ENCODE peak calls at places on chromosomes 6 and 20, in six cellular contexts. One of them, this sample, is unnamed.

GRCh38 chr6:48036316-48036715 is 74.7 kb downstream of the PTCHD4 start:
- DNase-seq in effector memory CD4-positive, alpha-beta T cell: no peak
- DNase-seq in upper lobe of right lung: no peak
- DNase-seq in endodermal cell: no peak
- DNase-seq in fibroblast of lung: peak; percentile 86
- DNase-seq in heart left ventricle: no peak
- DNase-seq in this sample: no peak

GRCh38 chr20:45036044-45036755 is 64.7 kb downstream of the KCNS1 start:
- DNase-seq in fibroblast of lung: peak; percentile 85
- DNase-seq in upper lobe of right lung: no peak
- DNase-seq in effector memory CD4-positive, alpha-beta T cell: no peak
- DNase-seq in heart left ventricle: no peak
- DNase-seq in endodermal cell: no peak
- DNase-seq in this sample: no peak

GRCh38 chr6:47598367-47598766 is 100.0 kb upstream of the ADGRF4 start:
- DNase-seq in endodermal cell: no peak
- DNase-seq in fibroblast of lung: no peak
- DNase-seq in upper lobe of right lung: no peak
- DNase-seq in effector memory CD4-positive, alpha-beta T cell: no peak
- DNase-seq in heart left ventricle: no peak
- DNase-seq in this sample: no peak

GRCh38 chr6:113903666-113904330 is 46.7 kb downstream of the MARCKS start:
- DNase-seq in heart left ventricle: peak; percentile 58
- DNase-seq in endodermal cell: peak; percentile 52
- DNase-seq in upper lobe of right lung: no peak
- DNase-seq in effector memory CD4-positive, alpha-beta T cell: no peak
- DNase-seq in fibroblast of lung: peak; percentile 42
- DNase-seq in this sample: no peak

GRCh38 chr6:130708338-130708737 is 118.9 kb upstream of the SMLR1 start:
- DNase-seq in effector memory CD4-positive, alpha-beta T cell: no peak
- DNase-seq in fibroblast of lung: no peak
- DNase-seq in upper lobe of right lung: no peak
- DNase-seq in endodermal cell: no peak
- DNase-seq in heart left ventricle: no peak
- DNase-seq in this sample: no peak

GRCh38 chr6:41667195-41667594 is 28.9 kb downstream of the MDFI start:
- DNase-seq in effector memory CD4-positive, alpha-beta T cell: no peak
- DNase-seq in heart left ventricle: no peak
- DNase-seq in fibroblast of lung: no peak
- DNase-seq in endodermal cell: no peak
- DNase-seq in upper lobe of right lung: no peak
- DNase-seq in this sample: no peak

GRCh38 chr20:52889225-52889624 is 82.9 kb upstream of the TSHZ2 start:
- DNase-seq in endodermal cell: no peak
- DNase-seq in upper lobe of right lung: no peak
- DNase-seq in heart left ventricle: no peak
- DNase-seq in effector memory CD4-positive, alpha-beta T cell: no peak
- DNase-seq in fibroblast of lung: peak; percentile 57
- DNase-seq in this sample: no peak

GRCh38 chr6:18343741-18344140 is 43.4 kb upstream of the RNF144B start:
- DNase-seq in heart left ventricle: no peak
- DNase-seq in endodermal cell: no peak
- DNase-seq in effector memory CD4-positive, alpha-beta T cell: no peak
- DNase-seq in fibroblast of lung: peak; percentile 85
- DNase-seq in upper lobe of right lung: no peak
- DNase-seq in this sample: no peak

GRCh38 chr6:12113190-12113578 is 101.1 kb downstream of the HIVEP1 start:
- DNase-seq in endodermal cell: no peak
- DNase-seq in upper lobe of right lung: no peak
- DNase-seq in fibroblast of lung: peak; percentile 51
- DNase-seq in effector memory CD4-positive, alpha-beta T cell: no peak
- DNase-seq in heart left ventricle: no peak
- DNase-seq in this sample: no peak

GRCh38 chr20:19815553-19815991 is 57.5 kb downstream of the RIN2 start:
- DNase-seq in fibroblast of lung: peak; percentile 91
- DNase-seq in effector memory CD4-positive, alpha-beta T cell: no peak
- DNase-seq in upper lobe of right lung: no peak
- DNase-seq in heart left ventricle: peak; percentile 55
- DNase-seq in endodermal cell: no peak
- DNase-seq in this sample: no peak

GRCh38 chr6:124054034-124054433 is 250.4 kb downstream of the NKAIN2 start:
- DNase-seq in upper lobe of right lung: no peak
- DNase-seq in fibroblast of lung: no peak
- DNase-seq in heart left ventricle: no peak
- DNase-seq in endodermal cell: no peak
- DNase-seq in effector memory CD4-positive, alpha-beta T cell: no peak
- DNase-seq in this sample: no peak

GRCh38 chr6:109050012-109050411 is 44.6 kb downstream of the SESN1 start:
- DNase-seq in endodermal cell: no peak
- DNase-seq in heart left ventricle: no peak
- DNase-seq in fibroblast of lung: no peak
- DNase-seq in upper lobe of right lung: no peak
- DNase-seq in effector memory CD4-positive, alpha-beta T cell: no peak
- DNase-seq in this sample: no peak

GRCh38 chr20:47502801-47503239 is 1.1 kb downstream of the NCOA3 start:
- DNase-seq in upper lobe of right lung: no peak
- DNase-seq in heart left ventricle: no peak
- DNase-seq in fibroblast of lung: peak; percentile 54
- DNase-seq in effector memory CD4-positive, alpha-beta T cell: no peak
- DNase-seq in endodermal cell: no peak
- DNase-seq in this sample: no peak

GRCh38 chr6:108119212-108120141 is 44.9 kb upstream of the OSTM1 start:
- DNase-seq in heart left ventricle: no peak
- DNase-seq in fibroblast of lung: no peak
- DNase-seq in endodermal cell: peak; percentile 77
- DNase-seq in upper lobe of right lung: no peak
- DNase-seq in effector memory CD4-positive, alpha-beta T cell: no peak
- DNase-seq in this sample: no peak

GRCh38 chr6:53956804-53957203 is 154.4 kb upstream of the MLIP start:
- DNase-seq in effector memory CD4-positive, alpha-beta T cell: no peak
- DNase-seq in heart left ventricle: no peak
- DNase-seq in endodermal cell: no peak
- DNase-seq in upper lobe of right lung: no peak
- DNase-seq in fibroblast of lung: no peak
- DNase-seq in this sample: no peak

GRCh38 chr6:108510461-108511319 is 50.0 kb upstream of the FOXO3 start:
- DNase-seq in effector memory CD4-positive, alpha-beta T cell: no peak
- DNase-seq in heart left ventricle: no peak
- DNase-seq in endodermal cell: no peak
- DNase-seq in upper lobe of right lung: no peak
- DNase-seq in fibroblast of lung: peak; percentile 34
- DNase-seq in this sample: no peak

GRCh38 chr6:81838031-81838430 is 85.5 kb upstream of the TENT5A start:
- DNase-seq in endodermal cell: no peak
- DNase-seq in heart left ventricle: no peak
- DNase-seq in upper lobe of right lung: no peak
- DNase-seq in effector memory CD4-positive, alpha-beta T cell: no peak
- DNase-seq in fibroblast of lung: no peak
- DNase-seq in this sample: no peak

GRCh38 chr6:139019722-139020121 is 8.8 kb upstream of the ABRACL start:
- DNase-seq in effector memory CD4-positive, alpha-beta T cell: no peak
- DNase-seq in fibroblast of lung: no peak
- DNase-seq in upper lobe of right lung: no peak
- DNase-seq in endodermal cell: no peak
- DNase-seq in heart left ventricle: no peak
- DNase-seq in this sample: no peak

GRCh38 chr20:53077373-53078205 is 105.4 kb downstream of the TSHZ2 start:
- DNase-seq in upper lobe of right lung: no peak
- DNase-seq in endodermal cell: no peak
- DNase-seq in heart left ventricle: peak; percentile 33
- DNase-seq in effector memory CD4-positive, alpha-beta T cell: no peak
- DNase-seq in fibroblast of lung: peak; percentile 22
- DNase-seq in this sample: no peak

GRCh38 chr6:166381733-166382499 is 824 bp downstream of the MPC1 start:
- DNase-seq in heart left ventricle: peak; percentile 75
- DNase-seq in upper lobe of right lung: peak; percentile 93
- DNase-seq in effector memory CD4-positive, alpha-beta T cell: peak; percentile 48
- DNase-seq in endodermal cell: peak; percentile 95
- DNase-seq in fibroblast of lung: peak; percentile 44
- DNase-seq in this sample: peak; percentile 66

GRCh38 chr6:166515072-166515810 is 71.2 kb downstream of the RAMACL start:
- DNase-seq in endodermal cell: peak; percentile 70
- DNase-seq in upper lobe of right lung: no peak
- DNase-seq in effector memory CD4-positive, alpha-beta T cell: no peak
- DNase-seq in heart left ventricle: peak; percentile 39
- DNase-seq in fibroblast of lung: peak; percentile 82
- DNase-seq in this sample: no peak

GRCh38 chr6:40928302-40928701 is 110.7 kb downstream of the UNC5CL start:
- DNase-seq in endodermal cell: no peak
- DNase-seq in fibroblast of lung: no peak
- DNase-seq in heart left ventricle: no peak
- DNase-seq in upper lobe of right lung: no peak
- DNase-seq in effector memory CD4-positive, alpha-beta T cell: no peak
- DNase-seq in this sample: no peak

GRCh38 chr6:44147256-44147655 is 11.4 kb upstream of the CAPN11 start:
- DNase-seq in heart left ventricle: no peak
- DNase-seq in effector memory CD4-positive, alpha-beta T cell: no peak
- DNase-seq in upper lobe of right lung: no peak
- DNase-seq in fibroblast of lung: no peak
- DNase-seq in endodermal cell: no peak
- DNase-seq in this sample: no peak

GRCh38 chr6:44148306-44148705 is 10.3 kb upstream of the CAPN11 start:
- DNase-seq in fibroblast of lung: no peak
- DNase-seq in upper lobe of right lung: no peak
- DNase-seq in heart left ventricle: no peak
- DNase-seq in endodermal cell: no peak
- DNase-seq in effector memory CD4-positive, alpha-beta T cell: no peak
- DNase-seq in this sample: no peak

GRCh38 chr6:44151348-44152108 is 7.1 kb upstream of the CAPN11 start:
- DNase-seq in effector memory CD4-positive, alpha-beta T cell: peak; percentile 67
- DNase-seq in upper lobe of right lung: peak; percentile 89
- DNase-seq in fibroblast of lung: peak; percentile 56
- DNase-seq in endodermal cell: peak; percentile 94
- DNase-seq in heart left ventricle: peak; percentile 84
- DNase-seq in this sample: peak; percentile 48

GRCh38 chr6:44150317-44150917 is 8.2 kb upstream of the CAPN11 start:
- DNase-seq in upper lobe of right lung: no peak
- DNase-seq in fibroblast of lung: no peak
- DNase-seq in heart left ventricle: no peak
- DNase-seq in endodermal cell: no peak
- DNase-seq in effector memory CD4-positive, alpha-beta T cell: no peak
- DNase-seq in this sample: no peak

GRCh38 chr6:44149369-44150012 is 9.1 kb upstream of the CAPN11 start:
- DNase-seq in effector memory CD4-positive, alpha-beta T cell: no peak
- DNase-seq in upper lobe of right lung: no peak
- DNase-seq in fibroblast of lung: no peak
- DNase-seq in endodermal cell: no peak
- DNase-seq in heart left ventricle: no peak
- DNase-seq in this sample: no peak
- H3K36me3 ChIP-seq in effector memory CD4-positive, alpha-beta T cell: peaks cover 15% of the 10 kb centered on the region
- H3K36me3 ChIP-seq in upper lobe of right lung: peaks cover 58% of the 10 kb centered on the region
- H3K36me3 ChIP-seq in fibroblast of lung: peaks cover 11% of the 10 kb centered on the region
- H3K36me3 ChIP-seq in endodermal cell: peaks cover 22% of the 10 kb centered on the region
- H3K36me3 ChIP-seq in heart left ventricle: peaks cover 51% of the 10 kb centered on the region
- H3K36me3 ChIP-seq in this sample: peaks cover 19% of the 10 kb centered on the region

DNA sequence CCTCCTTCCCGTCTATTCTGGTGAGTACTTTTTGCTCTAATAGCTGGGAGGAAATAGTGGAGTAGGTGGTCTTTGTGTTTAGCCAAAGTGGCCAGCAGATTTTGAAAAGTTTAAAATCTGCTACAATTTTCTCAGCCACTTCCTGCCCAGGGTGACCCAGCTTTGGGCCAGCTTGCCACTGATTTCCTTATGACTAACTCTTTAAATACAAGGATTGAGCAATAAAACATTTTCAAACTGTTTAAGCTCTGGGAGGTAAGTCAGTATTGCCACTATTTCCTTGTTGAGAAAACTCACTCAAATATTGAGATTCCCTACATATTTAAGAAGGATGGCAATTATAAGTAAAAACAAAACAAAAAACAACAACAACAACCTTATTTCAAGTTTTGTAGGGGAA is 54.5 kb downstream of the TRMT11 start:
- DNase-seq in effector memory CD4-positive, alpha-beta T cell: no peak
- DNase-seq in heart left ventricle: no peak
- DNase-seq in upper lobe of right lung: no peak
- DNase-seq in fibroblast of lung: peak; percentile 78
- DNase-seq in endodermal cell: no peak
- DNase-seq in this sample: no peak
- H3K27ac ChIP-seq in effector memory CD4-positive, alpha-beta T cell: no peak overlapping the region
- H3K27ac ChIP-seq in heart left ventricle: no peak overlapping the region
- H3K27ac ChIP-seq in upper lobe of right lung: peak overlapping the region; percentile 45
- H3K27ac ChIP-seq in fibroblast of lung: peak overlapping the region; percentile 58
- H3K27ac ChIP-seq in endodermal cell: no peak overlapping the region
- H3K27ac ChIP-seq in this sample: no peak overlapping the region

DNA sequence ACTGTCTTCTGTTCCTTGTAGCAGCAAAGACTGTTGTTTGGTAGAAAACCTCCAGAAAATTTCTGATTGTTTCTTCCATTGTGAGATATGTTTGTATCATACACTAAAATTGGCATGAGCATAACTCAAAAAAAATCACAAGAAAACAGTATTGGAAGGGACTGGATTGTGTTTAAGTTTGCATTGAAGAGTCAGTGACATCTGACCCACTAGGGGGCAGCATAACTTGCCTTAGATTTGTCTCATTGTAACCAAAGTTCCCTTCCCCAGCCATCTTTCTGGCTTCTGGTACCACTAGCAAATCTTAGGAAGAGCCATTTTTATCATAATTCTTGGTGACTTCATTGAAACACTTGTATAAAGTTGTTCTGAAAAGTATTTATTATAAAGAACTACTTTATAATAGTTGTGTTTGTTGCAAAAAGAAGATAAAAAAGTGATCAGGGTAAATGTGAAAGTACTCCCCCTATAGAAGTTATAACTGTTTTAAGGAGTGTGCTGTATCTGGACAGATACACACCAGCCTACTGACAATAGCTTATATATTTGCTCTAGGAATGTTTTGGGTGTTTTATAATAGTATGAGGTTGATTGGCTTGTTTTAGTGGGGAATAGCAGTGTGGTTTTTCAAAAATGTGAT is 7.7 kb downstream of the CSTF1 start:
- DNase-seq in fibroblast of lung: peak; percentile 88
- DNase-seq in effector memory CD4-positive, alpha-beta T cell: peak; percentile 47
- DNase-seq in endodermal cell: peak; percentile 78
- DNase-seq in upper lobe of right lung: no peak
- DNase-seq in heart left ventricle: no peak
- DNase-seq in this sample: peak; percentile 37
- H3K36me3 ChIP-seq in fibroblast of lung: peaks cover 39% of the 10 kb centered on the region
- H3K36me3 ChIP-seq in effector memory CD4-positive, alpha-beta T cell: peaks cover 71% of the 10 kb centered on the region
- H3K36me3 ChIP-seq in endodermal cell: peaks cover 96% of the 10 kb centered on the region
- H3K36me3 ChIP-seq in upper lobe of right lung: peaks cover 95% of the 10 kb centered on the region
- H3K36me3 ChIP-seq in heart left ventricle: peaks cover 80% of the 10 kb centered on the region
- H3K36me3 ChIP-seq in this sample: peaks cover 32% of the 10 kb centered on the region

DNA sequence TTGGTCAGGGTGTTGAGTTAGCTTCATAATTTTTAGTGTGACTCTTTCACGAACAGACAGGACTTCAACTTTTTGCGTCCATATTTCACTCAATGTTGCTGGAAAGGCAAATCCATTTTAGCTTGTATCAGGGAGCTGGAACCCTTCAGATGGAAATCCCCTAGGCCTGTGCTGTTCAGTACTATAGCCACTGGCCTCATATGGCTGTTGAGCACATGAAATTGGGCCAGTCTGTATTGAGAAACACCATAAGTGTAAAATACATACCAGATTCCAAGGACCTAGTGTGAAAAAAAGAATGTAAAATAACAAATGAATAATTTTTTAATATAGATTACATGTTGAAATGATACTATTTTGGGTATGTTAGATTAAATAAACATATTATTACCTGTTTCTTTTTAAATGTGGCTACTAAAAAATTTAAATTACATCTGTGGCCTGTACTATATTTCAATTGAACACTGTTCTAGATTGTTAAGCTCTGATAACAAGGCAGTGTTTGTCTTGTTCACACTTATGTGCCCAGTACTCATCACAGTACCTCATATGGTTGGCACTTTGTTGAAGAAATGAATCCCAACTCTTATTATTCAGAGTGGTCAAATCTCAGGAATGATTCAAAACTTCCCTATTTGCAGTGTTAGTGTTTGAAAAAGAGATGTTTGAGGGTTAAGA is 34.3 kb downstream of the CTNNBL1 start:
- DNase-seq in effector memory CD4-positive, alpha-beta T cell: no peak
- DNase-seq in upper lobe of right lung: no peak
- DNase-seq in fibroblast of lung: no peak
- DNase-seq in endodermal cell: no peak
- DNase-seq in heart left ventricle: no peak
- DNase-seq in this sample: no peak
- H3K27ac ChIP-seq in effector memory CD4-positive, alpha-beta T cell: no peak overlapping the region
- H3K27ac ChIP-seq in upper lobe of right lung: peak overlapping the region; percentile 43
- H3K27ac ChIP-seq in fibroblast of lung: no peak overlapping the region
- H3K27ac ChIP-seq in endodermal cell: peak overlapping the region; percentile 21
- H3K27ac ChIP-seq in heart left ventricle: peak overlapping the region; percentile 19
- H3K27ac ChIP-seq in this sample: no peak overlapping the region